ENCODE peak calls at places on chromosomes 2 and 18, in six cellular contexts. One of them, this sample, is unnamed.

GRCh38 chr2:69755862-69756467 is 14.0 kb downstream of the ANXA4 start:
- DNase-seq in stomach: no peak
- DNase-seq in hepatocyte: no peak
- DNase-seq in CD8-positive, alpha-beta T cell: no peak
- DNase-seq in ovary: no peak
- DNase-seq in heart left ventricle: no peak
- DNase-seq in this sample: no peak

GRCh38 chr2:23756593-23757292 is 170.2 kb downstream of the ATAD2B start:
- DNase-seq in stomach: no peak
- DNase-seq in heart left ventricle: no peak
- DNase-seq in ovary: no peak
- DNase-seq in CD8-positive, alpha-beta T cell: no peak
- DNase-seq in hepatocyte: no peak
- DNase-seq in this sample: no peak

GRCh38 chr2:1787799-1788477 is 43.6 kb upstream of the PXDN start:
- DNase-seq in ovary: no peak
- DNase-seq in hepatocyte: no peak
- DNase-seq in heart left ventricle: no peak
- DNase-seq in stomach: no peak
- DNase-seq in CD8-positive, alpha-beta T cell: no peak
- DNase-seq in this sample: no peak

GRCh38 chr18:9466911-9467310 is 8.4 kb upstream of the RALBP1 start:
- DNase-seq in hepatocyte: no peak
- DNase-seq in stomach: no peak
- DNase-seq in heart left ventricle: no peak
- DNase-seq in CD8-positive, alpha-beta T cell: no peak
- DNase-seq in ovary: no peak
- DNase-seq in this sample: no peak

GRCh38 chr2:191264647-191265079 is 19.5 kb downstream of the MYO1B start:
- DNase-seq in hepatocyte: no peak
- DNase-seq in ovary: no peak
- DNase-seq in CD8-positive, alpha-beta T cell: no peak
- DNase-seq in heart left ventricle: peak
- DNase-seq in stomach: no peak
- DNase-seq in this sample: no peak

GRCh38 chr2:99710720-99711612 is 221.1 kb upstream of the REV1 start:
- DNase-seq in CD8-positive, alpha-beta T cell: no peak
- DNase-seq in hepatocyte: no peak
- DNase-seq in stomach: no peak
- DNase-seq in ovary: no peak
- DNase-seq in heart left ventricle: no peak
- DNase-seq in this sample: no peak

GRCh38 chr2:173493874-173494273 is 139.2 kb downstream of the CDCA7 start:
- DNase-seq in heart left ventricle: no peak
- DNase-seq in ovary: no peak
- DNase-seq in stomach: no peak
- DNase-seq in CD8-positive, alpha-beta T cell: no peak
- DNase-seq in hepatocyte: no peak
- DNase-seq in this sample: no peak

GRCh38 chr2:106205488-106205887 is 11.4 kb upstream of the UXS1 start:
- DNase-seq in heart left ventricle: no peak
- DNase-seq in hepatocyte: no peak
- DNase-seq in ovary: no peak
- DNase-seq in CD8-positive, alpha-beta T cell: no peak
- DNase-seq in stomach: no peak
- DNase-seq in this sample: no peak

GRCh38 chr2:238102865-238103264 is 2.7 kb downstream of the ESPNL start:
- DNase-seq in CD8-positive, alpha-beta T cell: no peak
- DNase-seq in heart left ventricle: no peak
- DNase-seq in hepatocyte: no peak
- DNase-seq in ovary: no peak
- DNase-seq in stomach: peak
- DNase-seq in this sample: no peak

GRCh38 chr2:221532641-221533040 is 39.5 kb downstream of the EPHA4 start:
- DNase-seq in stomach: no peak
- DNase-seq in CD8-positive, alpha-beta T cell: no peak
- DNase-seq in hepatocyte: no peak
- DNase-seq in ovary: no peak
- DNase-seq in heart left ventricle: no peak
- DNase-seq in this sample: no peak

GRCh38 chr2:25894135-25894830 is 16.0 kb upstream of the ASXL2 start:
- DNase-seq in stomach: peak
- DNase-seq in ovary: no peak
- DNase-seq in heart left ventricle: peak
- DNase-seq in hepatocyte: peak
- DNase-seq in CD8-positive, alpha-beta T cell: no peak
- DNase-seq in this sample: no peak

GRCh38 chr2:205358351-205358815 is 323.9 kb upstream of the NRP2 start:
- DNase-seq in heart left ventricle: no peak
- DNase-seq in CD8-positive, alpha-beta T cell: no peak
- DNase-seq in stomach: no peak
- DNase-seq in ovary: no peak
- DNase-seq in hepatocyte: no peak
- DNase-seq in this sample: no peak

DNA sequence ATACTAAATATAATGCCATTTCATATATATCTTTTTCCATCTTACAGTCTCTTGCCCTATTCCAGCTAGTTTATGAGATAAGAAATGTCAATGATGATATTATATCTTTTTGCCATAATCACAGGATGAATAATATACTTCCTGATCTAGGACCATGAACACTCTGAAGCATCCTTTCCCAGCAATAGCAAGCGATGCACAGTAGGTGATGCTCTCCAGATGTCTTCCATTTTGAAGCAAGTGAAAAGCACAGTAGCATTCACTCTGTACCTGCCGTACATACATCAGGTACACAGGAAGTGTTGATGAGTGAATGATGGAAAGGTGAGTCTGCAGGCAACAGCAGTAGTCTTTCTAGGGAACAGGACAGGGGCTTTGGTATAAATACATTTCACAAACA is 8.6 kb upstream of the SULT1C4 start:
- DNase-seq in CD8-positive, alpha-beta T cell: no peak
- DNase-seq in heart left ventricle: no peak
- DNase-seq in stomach: no peak
- DNase-seq in ovary: no peak
- DNase-seq in hepatocyte: no peak
- DNase-seq in this sample: no peak
- TF ChIP-seq CTCF in CD8-positive, alpha-beta T cell: no peak
- TF ChIP-seq CTCF in heart left ventricle: no peak
- TF ChIP-seq CTCF in stomach: no peak
- TF ChIP-seq CTCF in ovary: no peak
- TF ChIP-seq CTCF in hepatocyte: no peak
- TF ChIP-seq CTCF in this sample: no peak

DNA sequence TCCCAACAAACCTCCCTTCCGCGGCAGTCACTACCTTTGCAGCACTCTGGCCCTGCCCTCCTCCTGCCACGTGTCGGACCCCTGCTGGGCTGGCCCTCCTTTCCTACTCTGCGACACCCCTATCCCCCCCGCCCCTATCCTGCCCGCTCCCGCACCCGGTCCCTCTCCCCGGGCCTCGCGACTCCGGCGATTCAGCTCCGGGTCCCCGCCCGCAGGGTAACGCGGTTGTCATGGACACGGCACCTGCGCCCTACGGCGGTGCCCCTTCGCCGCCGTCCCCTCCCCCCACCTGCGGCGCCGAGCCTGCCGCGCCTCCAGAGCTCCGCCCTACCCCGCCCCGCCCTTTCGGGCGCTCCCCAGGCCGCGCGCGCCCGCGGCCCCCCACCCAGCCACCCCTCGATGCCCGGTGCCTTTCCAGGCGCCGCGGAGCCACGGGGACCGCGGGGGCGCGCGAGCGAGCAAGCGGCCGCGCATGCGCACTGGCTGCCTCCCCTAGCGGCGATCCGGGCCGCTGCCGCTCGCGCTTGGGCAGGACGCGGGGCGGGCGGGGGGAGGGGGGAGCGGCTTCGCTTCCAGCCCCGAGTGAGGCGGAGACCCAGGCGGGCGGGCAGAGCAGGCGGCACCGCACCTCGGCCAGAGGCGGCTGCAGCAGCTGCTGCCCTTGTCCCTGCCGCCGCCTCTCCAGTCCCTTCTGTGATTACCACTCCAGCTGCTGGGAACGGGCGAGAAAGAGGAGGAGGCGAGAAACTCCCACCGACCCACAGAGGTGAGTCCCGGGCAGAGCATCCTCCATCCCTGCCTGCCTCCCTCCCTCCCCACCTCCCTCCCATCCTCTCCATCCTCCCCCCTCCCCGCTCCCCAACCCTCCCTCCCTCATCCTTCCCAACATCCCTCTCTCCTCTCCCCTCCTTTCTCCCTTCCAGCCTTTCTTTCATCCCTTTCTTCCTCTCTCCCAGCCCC is at the start of gene CTNNA2:
- DNase-seq in stomach: peak
- DNase-seq in heart left ventricle: peak
- DNase-seq in hepatocyte: peak
- DNase-seq in ovary: peak
- DNase-seq in CD8-positive, alpha-beta T cell: no peak
- DNase-seq in this sample: peak
- TF ChIP-seq CTCF in stomach: no peak
- TF ChIP-seq CTCF in heart left ventricle: no peak
- TF ChIP-seq CTCF in hepatocyte: peak
- TF ChIP-seq CTCF in ovary: no peak
- TF ChIP-seq CTCF in CD8-positive, alpha-beta T cell: no peak
- TF ChIP-seq CTCF in this sample: peak

GRCh38 chr2:143429932-143430331 is 300.7 kb downstream of the ARHGAP15 start:
- DNase-seq in stomach: no peak
- DNase-seq in heart left ventricle: no peak
- DNase-seq in hepatocyte: no peak
- DNase-seq in CD8-positive, alpha-beta T cell: no peak
- DNase-seq in ovary: no peak
- DNase-seq in this sample: no peak

GRCh38 chr2:143431316-143431715 is 302.1 kb downstream of the ARHGAP15 start:
- DNase-seq in ovary: no peak
- DNase-seq in hepatocyte: no peak
- DNase-seq in CD8-positive, alpha-beta T cell: no peak
- DNase-seq in stomach: no peak
- DNase-seq in heart left ventricle: no peak
- DNase-seq in this sample: no peak

GRCh38 chr2:143426296-143426695 is 297.1 kb downstream of the ARHGAP15 start:
- DNase-seq in ovary: no peak
- DNase-seq in stomach: no peak
- DNase-seq in CD8-positive, alpha-beta T cell: no peak
- DNase-seq in hepatocyte: no peak
- DNase-seq in heart left ventricle: no peak
- DNase-seq in this sample: no peak

GRCh38 chr2:143425896-143426295 is 296.7 kb downstream of the ARHGAP15 start:
- DNase-seq in hepatocyte: no peak
- DNase-seq in CD8-positive, alpha-beta T cell: no peak
- DNase-seq in heart left ventricle: no peak
- DNase-seq in stomach: no peak
- DNase-seq in ovary: no peak
- DNase-seq in this sample: no peak

DNA sequence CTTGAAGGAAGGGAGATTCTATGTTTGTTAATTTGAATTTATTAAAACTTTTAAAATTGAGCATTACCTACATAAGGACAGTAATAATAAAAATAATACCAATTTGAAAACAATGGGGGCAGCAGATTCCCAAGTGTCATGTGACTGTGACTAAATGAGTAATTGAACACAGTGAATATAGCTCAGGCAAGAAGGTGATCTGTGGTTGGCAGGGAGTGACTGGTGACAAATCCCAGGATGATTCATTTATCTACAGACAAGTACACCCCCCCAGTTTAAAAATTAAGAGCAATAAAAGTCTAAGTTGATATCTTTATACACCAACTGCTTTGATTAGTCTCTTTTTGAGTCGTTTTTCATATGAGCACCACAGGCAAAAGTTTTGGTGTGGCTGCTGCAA is 299.5 kb downstream of the ARHGAP15 start:
- DNase-seq in hepatocyte: no peak
- DNase-seq in heart left ventricle: no peak
- DNase-seq in CD8-positive, alpha-beta T cell: no peak
- DNase-seq in ovary: no peak
- DNase-seq in stomach: no peak
- DNase-seq in this sample: no peak
- TF ChIP-seq CTCF in hepatocyte: no peak
- TF ChIP-seq CTCF in heart left ventricle: no peak
- TF ChIP-seq CTCF in CD8-positive, alpha-beta T cell: no peak
- TF ChIP-seq CTCF in ovary: no peak
- TF ChIP-seq CTCF in stomach: no peak
- TF ChIP-seq CTCF in this sample: no peak

DNA sequence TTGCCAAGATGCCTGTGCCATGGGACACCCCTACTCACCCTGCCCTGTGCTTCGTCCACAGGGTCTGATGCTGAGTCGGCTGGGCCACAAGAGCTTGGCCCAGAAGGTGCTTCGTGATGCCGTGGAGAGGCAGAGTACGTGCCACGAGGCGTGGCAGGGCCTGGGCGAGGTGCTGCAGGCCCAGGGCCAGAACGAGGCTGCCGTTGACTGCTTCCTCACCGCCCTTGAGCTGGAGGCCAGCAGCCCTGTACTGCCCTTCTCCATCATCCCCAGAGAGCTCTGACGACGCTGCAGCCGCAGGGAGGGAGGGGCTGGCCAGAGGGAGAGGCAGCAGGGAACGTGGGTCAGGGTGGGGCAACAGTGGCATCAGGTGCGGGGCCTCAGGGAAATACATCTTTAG is 81.5 kb downstream of the STPG4 start:
- DNase-seq in ovary: no peak
- DNase-seq in CD8-positive, alpha-beta T cell: no peak
- DNase-seq in stomach: no peak
- DNase-seq in heart left ventricle: peak
- DNase-seq in hepatocyte: no peak
- DNase-seq in this sample: no peak
- TF ChIP-seq CTCF in ovary: no peak
- TF ChIP-seq CTCF in CD8-positive, alpha-beta T cell: no peak
- TF ChIP-seq CTCF in stomach: no peak
- TF ChIP-seq CTCF in heart left ventricle: no peak
- TF ChIP-seq CTCF in hepatocyte: no peak
- TF ChIP-seq CTCF in this sample: no peak

DNA sequence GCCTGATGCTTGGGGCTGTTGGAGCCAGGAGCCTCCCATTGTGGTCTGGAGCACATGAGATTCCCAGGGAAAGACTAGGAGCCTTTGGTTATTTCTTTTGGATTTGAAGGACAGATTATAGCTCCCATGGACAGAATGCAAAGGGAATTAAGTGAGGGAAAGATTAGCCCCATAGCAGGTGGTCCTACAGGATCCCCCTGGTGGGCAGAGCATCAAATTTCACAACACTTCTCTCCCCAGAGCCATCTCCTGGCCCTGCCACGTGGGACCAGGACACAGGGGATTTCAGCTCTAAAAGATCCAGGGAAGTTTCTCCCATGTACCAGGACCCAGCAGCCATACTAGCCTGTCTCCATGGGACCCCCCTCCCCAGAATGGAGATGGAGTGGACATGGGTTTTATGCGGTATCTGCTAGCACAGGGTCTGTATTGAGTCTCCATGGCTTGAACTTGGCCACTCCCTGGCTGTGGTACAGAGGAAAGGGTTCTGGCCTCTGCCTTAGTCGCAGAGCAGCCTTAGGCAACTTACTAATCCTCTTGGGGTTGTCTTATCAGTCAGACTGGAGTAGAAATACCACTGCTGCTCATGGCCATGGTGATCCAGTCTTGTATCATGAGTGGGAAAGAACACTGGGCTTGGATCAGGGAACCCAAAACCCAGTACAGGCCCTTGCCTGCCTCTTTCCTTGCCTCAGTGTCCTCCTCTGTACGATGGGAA is 6.8 kb upstream of the PLB1 start:
- DNase-seq in CD8-positive, alpha-beta T cell: no peak
- DNase-seq in stomach: no peak
- DNase-seq in hepatocyte: no peak
- DNase-seq in ovary: no peak
- DNase-seq in heart left ventricle: no peak
- DNase-seq in this sample: no peak
- TF ChIP-seq CTCF in CD8-positive, alpha-beta T cell: no peak
- TF ChIP-seq CTCF in stomach: no peak
- TF ChIP-seq CTCF in hepatocyte: no peak
- TF ChIP-seq CTCF in ovary: no peak
- TF ChIP-seq CTCF in heart left ventricle: no peak
- TF ChIP-seq CTCF in this sample: no peak

GRCh38 chr2:148829618-148830017 is 45.4 kb upstream of the KIF5C start:
- DNase-seq in stomach: no peak
- DNase-seq in hepatocyte: no peak
- DNase-seq in CD8-positive, alpha-beta T cell: no peak
- DNase-seq in ovary: no peak
- DNase-seq in heart left ventricle: no peak
- DNase-seq in this sample: no peak
- TF ChIP-seq CTCF in stomach: no peak
- TF ChIP-seq CTCF in hepatocyte: no peak
- TF ChIP-seq CTCF in CD8-positive, alpha-beta T cell: no peak
- TF ChIP-seq CTCF in ovary: no peak
- TF ChIP-seq CTCF in heart left ventricle: no peak
- TF ChIP-seq CTCF in this sample: no peak

This sample was measured in progenitor cell of endocrine pancreas.